ENCODE peak calls at places on chromosomes 13 and 19, in ten cellular contexts. Z is progenitor cell of endocrine pancreas, H is AG04450, P is thoracic aorta, D is endothelial cell, J is left lung, I is fibroblast of pulmonary artery, Y is astrocyte of the spinal cord, O is CD14-positive monocyte, A is OCI-LY7. M is an unnamed sample.
A peak's percentile ranks its signal among the peaks of the same experiment; 100 is the strongest.

GRCh38 chr19:29665826-29666633 is 769 bp downstream of the PLEKHF1 start:
- DNase-seq in Z (no peak), H (no peak), P (no peak), D (no peak), J (peak; percentile 70), I (peak; percentile 70), Y (no peak), O (no peak), A (no peak), M (peak; percentile 28)

GRCh38 chr19:41203371-41203770 is 10.4 kb downstream of the CYP2S1 start:
- DNase-seq in Z (no peak), H (no peak), P (no peak), D (no peak), J (no peak), I (no peak), Y (no peak), O (no peak), A (no peak), M (no peak)

GRCh38 chr13:114315074-114315785 is 927 bp downstream of the CHAMP1 start:
- DNase-seq in Z (no peak), H (no peak), P (no peak), D (no peak), J (no peak), I (no peak), Y (no peak), O (no peak), A (peak; percentile 65), M (no peak)

GRCh38 chr19:31141301-31141700 is 207.9 kb downstream of the TSHZ3 start:
- DNase-seq in Z (no peak), H (no peak), P (no peak), D (no peak), J (no peak), I (no peak), Y (peak; percentile 40), O (no peak), A (no peak), M (no peak)

GRCh38 chr13:44755872-44756271 is 179.7 kb upstream of the TSC22D1 start:
- DNase-seq in Z (no peak), H (no peak), P (no peak), D (no peak), J (no peak), I (peak; percentile 53), Y (peak; percentile 81), O (no peak), A (no peak), M (no peak)

GRCh38 chr19:23547816-23548430 is 139.1 kb downstream of the ZNF675 start:
- DNase-seq in Z (no peak), H (no peak), P (no peak), D (no peak), J (no peak), I (no peak), Y (no peak), O (no peak), A (no peak), M (no peak)

GRCh38 chr13:23488442-23488841 is 54.9 kb upstream of the SACS start:
- DNase-seq in Z (no peak), H (no peak), P (no peak), D (no peak), J (no peak), I (peak; percentile 41), Y (peak; percentile 51), O (no peak), A (no peak), M (no peak)

GRCh38 chr13:52405767-52406494 is at the start of gene THSD1:
- DNase-seq in Z (peak; percentile 14), H (no peak), P (no peak), D (peak; percentile 86), J (peak; percentile 85), I (peak; percentile 44), Y (peak; percentile 28), O (no peak), A (no peak), M (peak; percentile 34)

GRCh38 chr19:38784224-38784623 is 4.8 kb upstream of the LGALS7B start:
- DNase-seq in Z (no peak), H (no peak), P (no peak), D (no peak), J (no peak), I (peak; percentile 43), Y (no peak), O (no peak), A (no peak), M (peak; percentile 41)

GRCh38 chr19:12792048-12792852 is 964 bp downstream of the JUNB start:
- DNase-seq in Z (no peak), H (no peak), P (no peak), D (peak; percentile 53), J (peak; percentile 95), I (peak; percentile 60), Y (peak; percentile 45), O (peak; percentile 62), A (peak; percentile 91), M (peak; percentile 49)

GRCh38 chr19:53908106-53908932 is 759 bp upstream of the CACNG7 start:
- DNase-seq in Z (no peak), H (peak; percentile 13), P (no peak), D (peak; percentile 62), J (no peak), I (peak; percentile 71), Y (peak; percentile 23), O (no peak), A (peak; percentile 52), M (peak; percentile 63)

GRCh38 chr13:73667756-73668155 is 466.4 kb downstream of the KLF12 start:
- DNase-seq in Z (no peak), H (no peak), P (no peak), D (no peak), J (no peak), I (peak; percentile 63), Y (no peak), O (no peak), A (no peak), M (no peak)

GRCh38 chr13:101514695-101515275 is 62.3 kb downstream of the ITGBL1 start:
- DNase-seq in Z (no peak), H (peak; percentile 33), P (no peak), D (peak; percentile 17), J (no peak), I (peak; percentile 76), Y (peak; percentile 83), O (no peak), A (peak; percentile 31), M (peak; percentile 28)

GRCh38 chr19:33674575-33675367 is 53.0 kb downstream of the CHST8 start:
- DNase-seq in Z (no peak), H (no peak), P (no peak), D (no peak), J (no peak), I (no peak), Y (no peak), O (no peak), A (no peak), M (no peak)

GRCh38 chr19:33418461-33418860 is 45.0 kb downstream of the CEBPG start:
- DNase-seq in Z (no peak), H (no peak), P (no peak), D (no peak), J (peak; percentile 73), I (no peak), Y (no peak), O (no peak), A (no peak), M (no peak)

GRCh38 chr19:17868669-17869068 is 3.1 kb upstream of the SLC5A5 start:
- DNase-seq in Z (no peak), H (no peak), P (no peak), D (no peak), J (no peak), I (no peak), Y (no peak), O (no peak), A (no peak), M (no peak)

GRCh38 chr19:48806518-48806817 is 4.4 kb downstream of the BCAT2 start:
- DNase-seq in Z (no peak), H (no peak), P (no peak), D (no peak), J (no peak), I (no peak), Y (peak; percentile 37), O (no peak), A (no peak), M (peak; percentile 52)

DNA sequence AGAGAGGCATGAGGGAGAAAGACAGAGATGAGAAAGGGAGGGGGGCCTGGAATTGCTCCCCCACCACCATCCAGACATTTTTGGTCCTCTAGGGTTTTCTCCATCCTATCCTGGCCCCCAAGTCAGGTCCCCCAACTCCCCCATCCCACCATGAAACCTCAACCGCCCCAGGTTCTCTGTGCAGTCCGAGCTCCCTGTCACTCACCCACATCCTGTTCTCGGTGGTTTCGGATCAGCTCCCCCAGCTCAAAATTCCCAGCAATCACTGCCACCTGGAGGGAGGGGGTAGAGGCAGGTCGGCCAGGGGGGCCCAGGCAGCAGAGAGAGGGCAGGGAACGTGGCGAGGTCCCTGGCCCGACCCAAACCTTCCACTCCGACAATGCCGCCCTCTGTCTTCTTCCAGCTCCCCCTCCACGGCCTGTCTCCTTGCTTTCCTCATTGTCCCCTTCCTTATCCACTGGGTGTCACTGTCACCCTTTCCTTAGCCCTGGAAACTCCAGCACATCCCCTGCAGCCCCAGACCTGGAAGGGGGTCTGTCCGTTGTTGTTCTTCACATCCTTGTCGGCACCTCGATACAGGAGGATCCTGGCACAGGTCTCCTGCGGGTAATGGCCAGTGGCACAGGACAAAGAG is 15.6 kb downstream of the SHANK1 start:
- DNase-seq in Z (no peak), H (no peak), P (no peak), D (no peak), J (no peak), I (no peak), Y (no peak), O (no peak), A (no peak), M (peak; percentile 40)
- TF ChIP-seq CTCF in Z (no peak), H (no peak), P (no peak), D (no peak), J (no peak), I (peak; percentile 11), Y (no peak), O (no peak), A (no peak), M (no peak)

GRCh38 chr13:93233997-93234416 is 7.4 kb downstream of the GPC6 start:
- DNase-seq in Z (no peak), H (no peak), P (no peak), D (no peak), J (no peak), I (no peak), Y (no peak), O (no peak), A (peak; percentile 3), M (no peak)
- TF ChIP-seq CTCF in Z (peak; percentile 29), H (no peak), P (no peak), D (no peak), J (no peak), I (no peak), Y (no peak), O (no peak), A (peak; percentile 39), M (no peak)

DNA sequence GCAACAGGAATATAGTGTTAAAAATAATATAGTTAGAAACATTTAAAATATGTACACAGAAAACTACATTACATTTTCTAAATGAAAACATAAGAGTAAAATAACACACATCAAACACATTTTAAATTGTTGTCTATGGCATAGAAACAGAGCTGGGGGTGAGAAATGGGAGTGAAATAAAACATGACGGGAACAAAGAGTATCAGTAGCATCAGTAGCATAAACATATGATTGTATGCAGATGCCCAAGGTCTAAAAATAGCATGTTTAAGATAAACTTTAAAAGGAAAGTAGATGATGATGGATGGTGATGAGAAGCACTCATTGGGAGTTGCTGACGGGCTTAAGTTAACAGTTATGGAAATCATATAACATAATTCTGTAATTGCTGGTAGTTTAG is 1221.7 kb upstream of the SPRY2 start:
- DNase-seq in Z (no peak), H (no peak), P (no peak), D (no peak), J (no peak), I (no peak), Y (no peak), O (no peak), A (no peak), M (no peak)
- TF ChIP-seq CTCF in Z (no peak), H (no peak), P (no peak), D (no peak), J (no peak), I (no peak), Y (no peak), O (no peak), A (no peak), M (no peak)

GRCh38 chr19:43913383-43913782 is 21.7 kb downstream of the ZNF45 start:
- DNase-seq in Z (no peak), H (no peak), P (no peak), D (no peak), J (no peak), I (no peak), Y (no peak), O (no peak), A (no peak), M (no peak)
- TF ChIP-seq CTCF in Z (no peak), H (no peak), P (no peak), D (no peak), J (no peak), I (no peak), Y (no peak), O (no peak), A (no peak), M (no peak)

M was measured in Calu3.